ENCODE peak calls at places on chromosomes 5 and 9, in eight cellular contexts. C, J, U, S, F, R, T and H are unnamed samples.

GRCh38 chr5:97998946-97999345 is 774.5 kb upstream of the RGMB start:
- DNase-seq in C (no peak), J (no peak), U (peak; percentile 47), S (no peak), F (no peak), R (no peak), T (no peak), H (no peak)

GRCh38 chr9:120710110-120710981 is 3.9 kb downstream of the MEGF9 start:
- DNase-seq in C (no peak), J (no peak), U (peak; percentile 39), S (no peak), F (no peak), R (no peak), T (no peak), H (no peak)

GRCh38 chr5:61641748-61642565 is 309.9 kb downstream of the ZSWIM6 start:
- DNase-seq in C (no peak), J (no peak), U (no peak), S (no peak), F (no peak), R (no peak), T (no peak), H (peak; percentile 58)

GRCh38 chr5:150615141-150615699 is 25.2 kb upstream of the SYNPO start:
- DNase-seq in C (no peak), J (no peak), U (peak; percentile 64), S (peak; percentile 41), F (peak; percentile 88), R (peak; percentile 72), T (no peak), H (no peak)

GRCh38 chr9:93198117-93198838 is 14.3 kb downstream of the WNK2 start:
- DNase-seq in C (no peak), J (no peak), U (no peak), S (peak; percentile 19), F (no peak), R (no peak), T (no peak), H (no peak)

GRCh38 chr9:128685022-128685332 is 4.0 kb upstream of the SET start:
- DNase-seq in C (no peak), J (no peak), U (no peak), S (no peak), F (no peak), R (no peak), T (no peak), H (no peak)

GRCh38 chr9:127536499-127536898 is 75.6 kb upstream of the STXBP1 start:
- DNase-seq in C (no peak), J (no peak), U (no peak), S (no peak), F (no peak), R (no peak), T (no peak), H (no peak)

GRCh38 chr5:142246263-142246662 is 78.6 kb downstream of the SPRY4 start:
- DNase-seq in C (no peak), J (no peak), U (peak; percentile 52), S (no peak), F (peak; percentile 90), R (no peak), T (peak; percentile 31), H (no peak)

GRCh38 chr5:154971501-154971900 is 30.6 kb downstream of the MRPL22 start:
- DNase-seq in C (no peak), J (no peak), U (peak; percentile 38), S (no peak), F (no peak), R (no peak), T (no peak), H (no peak)

GRCh38 chr5:81936750-81937149 is 35.1 kb upstream of the ATG10 start:
- DNase-seq in C (no peak), J (no peak), U (no peak), S (no peak), F (no peak), R (no peak), T (no peak), H (no peak)

GRCh38 chr5:172299916-172300439 is 16.4 kb upstream of the UBTD2 start:
- DNase-seq in C (no peak), J (peak; percentile 27), U (peak; percentile 76), S (no peak), F (no peak), R (no peak), T (no peak), H (no peak)

GRCh38 chr5:118405650-118406061 is 582.7 kb downstream of the DTWD2 start:
- DNase-seq in C (no peak), J (peak; percentile 7), U (no peak), S (no peak), F (no peak), R (no peak), T (no peak), H (no peak)

GRCh38 chr9:78213696-78214095 is 22.2 kb upstream of the CEP78 start:
- DNase-seq in C (no peak), J (peak; percentile 47), U (no peak), S (no peak), F (no peak), R (no peak), T (no peak), H (no peak)

GRCh38 chr9:115204827-115205506 is 87.0 kb upstream of the TNC start:
- DNase-seq in C (peak; percentile 92), J (peak; percentile 54), U (peak; percentile 95), S (no peak), F (no peak), R (no peak), T (no peak), H (no peak)

GRCh38 chr9:89603629-89604462 is 966 bp upstream of the GADD45G start:
- DNase-seq in C (no peak), J (peak; percentile 93), U (peak; percentile 11), S (peak; percentile 81), F (peak; percentile 74), R (peak; percentile 75), T (peak; percentile 15), H (no peak)
- H3K27ac ChIP-seq in C (no peak overlapping the region), J (peak overlapping the region; percentile 66), U (no peak overlapping the region), S (peak overlapping the region; percentile 91), F (peak overlapping the region; percentile 97), R (peak overlapping the region; percentile 73), T (peak overlapping the region; percentile 89), H (peak overlapping the region; percentile 83)

GRCh38 chr5:36934740-36935356 is 58.3 kb downstream of the NIPBL start:
- DNase-seq in C (no peak), J (no peak), U (peak; percentile 24), S (no peak), F (no peak), R (no peak), T (no peak), H (no peak)
- H3K4me1 ChIP-seq in C (no peaks in the 10 kb centered on the region), J (no peaks in the 10 kb centered on the region), U (no peaks in the 10 kb centered on the region), S (peaks cover 36% of the 10 kb centered on the region), F (peaks cover 11% of the 10 kb centered on the region), R (no peaks in the 10 kb centered on the region), T (peaks cover 21% of the 10 kb centered on the region), H (peaks cover 42% of the 10 kb centered on the region)

DNA sequence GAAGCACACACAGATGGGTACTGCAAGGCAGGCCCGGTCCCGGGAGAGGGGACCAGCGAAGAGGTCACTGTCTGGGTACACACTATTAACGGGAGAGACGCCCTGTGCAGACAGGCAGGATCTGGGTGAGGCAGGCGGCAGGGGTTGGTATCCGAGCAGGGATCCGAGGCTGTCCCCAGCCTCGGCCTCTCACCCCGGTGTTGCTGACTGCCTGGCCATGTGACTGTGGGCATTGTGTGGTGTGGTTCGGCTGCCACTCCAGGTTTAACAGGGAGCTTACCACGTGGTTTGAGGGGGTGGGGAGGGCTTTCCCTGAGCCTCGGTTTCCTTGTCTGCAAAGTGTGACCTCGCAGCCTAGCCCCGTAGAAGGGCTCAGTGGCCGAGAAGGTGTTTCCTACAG is 11.1 kb upstream of the RALGDS start:
- DNase-seq in C (no peak), J (no peak), U (no peak), S (no peak), F (no peak), R (peak; percentile 21), T (no peak), H (no peak)
- H3K27ac ChIP-seq in C (no peak overlapping the region), J (no peak overlapping the region), U (no peak overlapping the region), S (peak overlapping the region; percentile 96), F (no peak overlapping the region), R (no peak overlapping the region), T (no peak overlapping the region), H (peak overlapping the region; percentile 85)

GRCh38 chr9:98249774-98250173 is 5.7 kb downstream of the TBC1D2 start:
- DNase-seq in C (no peak), J (no peak), U (no peak), S (no peak), F (no peak), R (no peak), T (no peak), H (no peak)

GRCh38 chr9:98253563-98253962 is 1.9 kb downstream of the TBC1D2 start:
- DNase-seq in C (no peak), J (no peak), U (no peak), S (no peak), F (no peak), R (no peak), T (no peak), H (no peak)

GRCh38 chr9:98248737-98249474 is 6.5 kb downstream of the TBC1D2 start:
- DNase-seq in C (peak; percentile 93), J (peak; percentile 82), U (peak; percentile 97), S (peak; percentile 86), F (peak; percentile 77), R (peak; percentile 69), T (no peak), H (no peak)

GRCh38 chr9:98254236-98255063 is 999 bp downstream of the TBC1D2 start:
- DNase-seq in C (peak; percentile 48), J (no peak), U (no peak), S (no peak), F (no peak), R (no peak), T (no peak), H (no peak)

DNA sequence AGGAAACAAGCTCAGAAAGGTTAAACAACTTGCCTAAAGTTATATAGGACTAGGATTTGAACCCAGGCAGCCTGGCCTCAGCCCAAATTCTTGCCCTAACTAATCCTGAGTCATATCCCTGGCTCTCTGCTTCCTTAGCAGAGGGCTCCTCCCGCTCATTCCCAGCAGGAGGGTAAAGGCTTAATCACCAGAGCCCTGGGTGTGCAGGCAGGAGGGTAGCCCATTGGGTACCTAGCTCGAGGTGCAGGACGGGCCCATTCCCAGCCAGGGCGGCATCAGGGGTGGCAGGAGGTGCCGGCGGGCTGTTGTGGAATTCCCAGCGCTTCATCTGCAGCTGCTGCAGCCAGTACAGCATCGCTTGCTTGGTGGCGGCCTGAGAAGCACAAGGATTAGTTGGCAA is 3.9 kb downstream of the TBC1D2 start:
- DNase-seq in C (peak; percentile 81), J (no peak), U (peak; percentile 77), S (no peak), F (no peak), R (no peak), T (no peak), H (no peak)
- H3K4me1 ChIP-seq in C (peaks cover 35% of the 10 kb centered on the region), J (peaks cover 24% of the 10 kb centered on the region), U (peaks cover 41% of the 10 kb centered on the region), S (peaks cover 72% of the 10 kb centered on the region), F (peaks cover 11% of the 10 kb centered on the region), R (no peaks in the 10 kb centered on the region), T (peaks cover 20% of the 10 kb centered on the region), H (peaks cover 67% of the 10 kb centered on the region)

GRCh38 chr9:14766299-14766698 is 43.8 kb upstream of the CER1 start:
- DNase-seq in C (no peak), J (no peak), U (peak; percentile 3), S (no peak), F (no peak), R (no peak), T (no peak), H (no peak)

GRCh38 chr9:14768561-14769234 is 46.2 kb upstream of the CER1 start:
- DNase-seq in C (no peak), J (peak; percentile 67), U (peak; percentile 51), S (no peak), F (no peak), R (peak; percentile 31), T (no peak), H (no peak)

GRCh38 chr9:14770592-14770991 is 48.1 kb upstream of the CER1 start:
- DNase-seq in C (no peak), J (no peak), U (no peak), S (no peak), F (no peak), R (no peak), T (no peak), H (no peak)

GRCh38 chr9:14769235-14769580 is 46.7 kb upstream of the CER1 start:
- DNase-seq in C (no peak), J (peak; percentile 14), U (peak; percentile 5), S (no peak), F (no peak), R (no peak), T (no peak), H (no peak)
- H3K27ac ChIP-seq in C (no peak overlapping the region), J (no peak overlapping the region), U (no peak overlapping the region), S (no peak overlapping the region), F (no peak overlapping the region), R (no peak overlapping the region), T (no peak overlapping the region), H (no peak overlapping the region)